ENCODE peak calls at places on chromosome 21, in nine cellular contexts. O is upper lobe of right lung; V is ascending aorta; E is mammary epithelial cell; W is cardiac muscle cell; J is stomach; N is naive thymus-derived CD4-positive, alpha-beta T cell; D is right atrium auricular region; Z is BE2C. Y is an unnamed sample. For H3K4me1 and H3K27me3, the result is how much of the 10 kb centered on the place peaks cover.

GRCh38 chr21:17463441-17463840 is 49.4 kb upstream of the CXADR start:
- DNase-seq in Z (no peak), D (no peak), E (peak), J (no peak), W (no peak), N (no peak), V (no peak), O (no peak), Y (no peak)

GRCh38 chr21:31330144-31330483 is 13.9 kb downstream of the TIAM1 start:
- DNase-seq in N (no peak), V (no peak), O (no peak), Z (no peak), J (no peak), W (no peak), E (no peak), D (no peak), Y (no peak)

GRCh38 chr21:46414965-46415275 is 43.8 kb upstream of the DIP2A start:
- DNase-seq in N (no peak), W (no peak), O (no peak), Z (no peak), E (no peak), V (no peak), J (no peak), D (no peak), Y (peak)

GRCh38 chr21:20443558-20444155 is 554.6 kb upstream of the NCAM2 start:
- DNase-seq in D (no peak), E (no peak), J (no peak), N (no peak), V (no peak), Z (no peak), O (no peak), W (peak), Y (no peak)

GRCh38 chr21:42010507-42011493 is 640 bp upstream of the ZBTB21 start:
- DNase-seq in O (peak), Z (peak), W (peak), J (no peak), N (peak), D (no peak), E (peak), V (peak), Y (peak)

GRCh38 chr21:22120616-22121266 is 1122.5 kb downstream of the NCAM2 start:
- DNase-seq in N (no peak), W (no peak), D (no peak), O (peak), V (no peak), J (no peak), Z (no peak), E (no peak), Y (no peak)

GRCh38 chr21:42307106-42307505 is 8.1 kb downstream of the TFF3 start:
- DNase-seq in W (no peak), E (no peak), O (no peak), Z (no peak), D (no peak), V (peak), J (peak), N (no peak), Y (no peak)

GRCh38 chr21:40770435-40771055 is 76.4 kb downstream of the DSCAM start:
- DNase-seq in N (no peak), V (no peak), O (no peak), E (no peak), J (no peak), W (no peak), Z (no peak), D (no peak), Y (no peak)

GRCh38 chr21:31184462-31184861 is 146.2 kb upstream of the KRTAP19-8 start:
- DNase-seq in W (no peak), V (no peak), J (no peak), N (peak), E (no peak), O (no peak), Z (no peak), D (no peak), Y (no peak)

GRCh38 chr21:24545807-24546361 is 1061.4 kb downstream of the MRPL39 start:
- DNase-seq in D (no peak), O (no peak), V (no peak), N (no peak), J (no peak), E (no peak), Z (no peak), W (no peak), Y (no peak)

GRCh38 chr21:46038871-46039397 is 57.4 kb downstream of the COL6A1 start:
- DNase-seq in D (peak), Z (no peak), O (peak), W (no peak), E (no peak), V (peak), N (no peak), J (no peak), Y (peak)

GRCh38 chr21:42818328-42818749 is 61.0 kb downstream of the WDR4 start:
- DNase-seq in N (peak), W (peak), E (peak), J (peak), V (no peak), D (peak), Z (peak), O (peak), Y (peak)

GRCh38 chr21:26055841-26056264 is 114.7 kb downstream of the APP start:
- DNase-seq in Z (no peak), O (no peak), V (no peak), N (no peak), J (no peak), D (no peak), W (no peak), E (no peak), Y (no peak)

GRCh38 chr21:41321211-41321907 is 4.8 kb downstream of the FAM3B start:
- DNase-seq in Z (no peak), V (no peak), E (no peak), D (no peak), O (no peak), N (no peak), W (no peak), J (no peak), Y (no peak)

GRCh38 chr21:31273278-31273677 is 70.8 kb downstream of the TIAM1 start:
- DNase-seq in Z (no peak), J (no peak), O (no peak), E (peak), N (no peak), W (no peak), V (no peak), D (no peak), Y (no peak)

GRCh38 chr21:43639470-43640178 is 19.7 kb downstream of the HSF2BP start:
- DNase-seq in W (no peak), Z (no peak), V (no peak), N (no peak), D (no peak), J (no peak), E (peak), O (no peak), Y (no peak)

GRCh38 chr21:39581414-39581813 is 31.3 kb upstream of the B3GALT5 start:
- DNase-seq in V (no peak), W (no peak), Z (no peak), O (no peak), N (no peak), D (no peak), E (no peak), J (no peak), Y (no peak)

GRCh38 chr21:39579734-39580332 is 32.9 kb upstream of the B3GALT5 start:
- DNase-seq in N (no peak), O (no peak), Z (no peak), D (no peak), E (no peak), W (no peak), V (no peak), J (no peak), Y (no peak)

GRCh38 chr21:39575778-39576177 is 37.0 kb upstream of the B3GALT5 start:
- DNase-seq in D (no peak), J (no peak), N (no peak), W (no peak), V (no peak), E (peak), Z (no peak), O (no peak), Y (no peak)

GRCh38 chr21:39580744-39581143 is 32.0 kb upstream of the B3GALT5 start:
- DNase-seq in N (no peak), O (no peak), Z (no peak), W (no peak), V (no peak), E (no peak), J (no peak), D (no peak), Y (no peak)

DNA sequence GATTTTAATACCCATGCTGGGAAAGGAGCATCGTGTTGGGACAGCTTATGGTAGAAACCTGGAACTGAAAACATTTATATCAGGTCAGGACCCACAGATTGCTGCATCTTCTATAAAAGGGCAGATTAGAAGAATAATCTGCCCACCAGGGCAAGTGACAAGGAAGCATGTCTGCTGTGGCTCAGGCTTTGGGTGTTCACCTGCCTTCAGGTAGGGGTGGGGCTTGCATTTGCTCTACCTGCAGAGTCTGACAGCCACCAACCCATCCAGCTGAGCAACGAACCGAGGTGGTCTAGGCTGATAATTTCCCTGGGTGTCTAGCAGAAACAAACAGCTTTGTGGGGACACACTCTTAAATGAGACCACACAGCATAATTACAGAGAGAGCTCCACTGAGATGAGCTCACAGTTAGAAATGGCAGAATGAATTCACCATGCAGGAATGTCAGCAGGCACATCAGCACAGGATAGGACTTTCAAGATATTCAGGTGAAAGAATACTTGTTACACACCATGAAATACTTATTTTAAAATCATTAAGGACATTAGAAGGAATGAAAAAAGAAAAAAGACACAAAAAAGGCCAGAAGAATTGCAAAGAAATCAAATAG is 36.1 kb upstream of the B3GALT5 start:
- DNase-seq in N (no peak), E (no peak), D (no peak), Z (no peak), O (no peak), J (no peak), V (no peak), W (no peak), Y (no peak)
- H3K4me1 ChIP-seq in N (under half), E (under half), D (under half), Z (under half), O (under half), J (under half), V (under half), W (under half), Y (under half)

GRCh38 chr21:37829447-37829846 is 86.8 kb downstream of the KCNJ6 start:
- DNase-seq in N (no peak), Z (no peak), J (peak), O (no peak), W (no peak), V (no peak), E (peak), D (no peak), Y (no peak)

GRCh38 chr21:37833301-37833700 is 83.0 kb downstream of the KCNJ6 start:
- DNase-seq in O (no peak), V (no peak), Z (no peak), W (no peak), J (no peak), N (no peak), E (no peak), D (no peak), Y (no peak)

GRCh38 chr21:37827878-37828277 is 88.4 kb downstream of the KCNJ6 start:
- DNase-seq in V (no peak), E (no peak), N (no peak), W (no peak), Z (no peak), J (no peak), O (no peak), D (no peak), Y (no peak)

GRCh38 chr21:37828515-37828914 is 87.7 kb downstream of the KCNJ6 start:
- DNase-seq in O (no peak), W (no peak), Z (no peak), J (no peak), V (no peak), N (no peak), D (no peak), E (no peak), Y (no peak)

DNA sequence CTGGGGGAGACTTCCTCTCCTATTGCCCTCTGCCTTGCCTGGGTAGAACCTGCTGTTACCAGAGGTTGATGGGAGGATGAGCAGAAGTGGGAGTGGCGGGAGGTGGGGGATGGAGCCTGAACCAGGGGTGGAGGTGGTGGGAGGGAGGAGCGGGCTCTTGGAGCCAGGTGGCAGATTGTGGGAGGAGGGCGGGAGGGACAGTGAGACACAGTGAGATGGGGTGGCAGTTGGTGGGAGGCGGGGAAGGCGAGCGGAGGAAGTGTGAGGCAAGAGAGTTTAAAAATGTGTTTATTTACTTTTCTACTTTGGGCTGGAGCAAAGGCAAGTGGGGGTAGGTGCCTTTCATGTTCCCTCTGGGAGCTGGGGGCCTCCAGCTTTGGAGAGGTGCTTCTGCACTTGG is 87.2 kb downstream of the KCNJ6 start:
- DNase-seq in E (no peak), W (no peak), J (no peak), Z (no peak), N (no peak), D (no peak), V (no peak), O (no peak), Y (no peak)
- H3K27me3 ChIP-seq in E (under half), W (under half), J (under half), Z (under half), N (under half), D (under half), V (under half), O (under half), Y (under half)

GRCh38 chr21:15804247-15804985 is 74.6 kb downstream of the USP25 start:
- DNase-seq in V (no peak), E (no peak), Z (no peak), W (no peak), J (no peak), D (no peak), N (no peak), O (no peak), Y (no peak)
- H3K4me1 ChIP-seq in V (under half), E (under half), Z (under half), W (under half), J (under half), D (under half), N (under half), O (under half), Y (half or more)

GRCh38 chr21:32411366-32412161 is 942 bp upstream of the EVA1C start:
- DNase-seq in E (peak), D (peak), J (peak), W (peak), O (peak), Z (no peak), V (peak), N (peak), Y (peak)

GRCh38 chr21:32414579-32415358 is 2.3 kb downstream of the EVA1C start:
- DNase-seq in N (no peak), V (no peak), O (no peak), J (no peak), D (no peak), W (no peak), E (peak), Z (no peak), Y (no peak)

GRCh38 chr21:32412162-32412997 is at the start of gene EVA1C:
- DNase-seq in D (no peak), Z (peak), W (peak), V (peak), N (peak), J (peak), E (peak), O (peak), Y (peak)

GRCh38 chr21:32413697-32414578 is 1.4 kb downstream of the EVA1C start:
- DNase-seq in O (peak), D (no peak), Z (no peak), V (no peak), E (peak), J (no peak), W (no peak), N (no peak), Y (no peak)

DNA sequence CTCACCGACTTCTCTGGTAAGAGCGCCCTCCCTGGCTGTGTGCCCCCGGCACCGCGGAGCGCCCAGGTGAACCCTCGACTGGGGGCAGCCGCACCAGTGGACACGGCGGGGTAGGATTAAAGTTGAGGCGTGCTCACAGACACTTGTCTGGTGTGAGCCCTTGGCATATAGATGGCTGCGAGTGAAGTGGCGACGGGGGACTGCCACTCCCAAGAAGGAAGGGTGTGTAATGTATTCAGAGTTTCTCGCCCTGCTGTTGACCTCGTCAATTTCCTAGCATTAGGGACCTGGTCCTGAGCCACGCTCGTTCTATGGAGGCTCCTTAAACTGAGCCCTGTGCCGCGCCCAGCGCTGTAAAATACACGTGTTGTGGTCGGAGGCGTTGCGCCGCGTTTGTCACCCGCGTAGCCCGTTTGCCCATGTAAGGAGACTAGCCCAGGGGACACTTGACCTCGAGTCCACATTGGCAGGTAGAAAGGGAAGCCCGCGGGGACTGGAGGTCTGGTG is 545 bp downstream of the EVA1C start:
- DNase-seq in J (peak), W (no peak), Z (no peak), V (peak), D (peak), E (no peak), N (peak), O (peak), Y (peak)
- H3K27me3 ChIP-seq in J (under half), W (half or more), Z (under half), V (under half), D (under half), E (under half), N (under half), O (under half), Y (under half)

GRCh38 chr21:33115586-33116541 is 45.9 kb downstream of the OLIG1 start:
- DNase-seq in Z (no peak), D (no peak), J (no peak), V (no peak), E (no peak), O (no peak), N (no peak), W (no peak), Y (no peak)

GRCh38 chr21:33112670-33113596 is 43.0 kb downstream of the OLIG1 start:
- DNase-seq in Z (no peak), J (no peak), N (no peak), E (no peak), O (no peak), W (no peak), D (no peak), V (no peak), Y (no peak)

GRCh38 chr21:33114276-33114675 is 44.3 kb downstream of the OLIG1 start:
- DNase-seq in O (no peak), W (no peak), D (no peak), E (no peak), J (no peak), N (no peak), Z (no peak), V (no peak), Y (no peak)

GRCh38 chr21:33116669-33117267 is 46.8 kb downstream of the OLIG1 start:
- DNase-seq in D (no peak), W (no peak), E (no peak), Z (no peak), O (no peak), V (no peak), J (no peak), N (peak), Y (no peak)

DNA sequence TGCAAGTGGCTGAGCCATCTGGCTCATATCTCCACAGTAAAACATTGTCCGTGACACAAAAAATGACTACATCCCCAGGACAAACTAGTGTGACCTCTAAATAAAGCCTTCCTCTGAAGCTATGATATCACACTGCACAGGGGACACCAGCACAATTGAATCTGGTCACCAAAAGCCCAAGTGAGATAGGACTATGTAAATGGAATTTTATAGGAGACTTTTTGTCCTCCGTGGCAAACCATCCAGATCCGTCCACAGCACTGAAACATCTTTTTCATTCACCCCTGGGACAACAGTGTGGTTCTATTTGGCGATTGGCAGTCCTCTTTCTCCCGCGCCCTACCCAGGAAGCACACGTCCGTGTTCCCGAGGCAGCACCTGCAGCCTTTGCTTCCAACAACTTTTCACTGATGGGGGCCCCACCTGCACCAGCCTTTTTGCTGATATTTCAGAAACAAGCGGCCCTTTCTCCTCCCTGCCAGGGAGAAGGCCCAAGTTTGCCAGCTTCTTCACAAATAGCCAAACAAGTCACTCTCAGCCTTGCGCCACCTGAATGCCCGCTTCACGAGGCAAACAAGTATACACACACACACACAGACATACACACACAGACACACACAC is 47.4 kb downstream of the OLIG1 start:
- DNase-seq in W (no peak), O (no peak), J (no peak), D (no peak), N (no peak), Z (no peak), E (no peak), V (no peak), Y (no peak)
- H3K4me1 ChIP-seq in W (under half), O (under half), J (under half), D (under half), N (under half), Z (under half), E (under half), V (under half), Y (under half)

GRCh38 chr21:36694041-36694515 is 4.8 kb upstream of the SIM2 start:
- DNase-seq in O (no peak), J (no peak), D (no peak), V (no peak), E (no peak), Z (no peak), W (no peak), N (no peak), Y (no peak)
- H3K27me3 ChIP-seq in O (half or more), J (under half), D (half or more), V (half or more), E (half or more), Z (half or more), W (half or more), N (under half), Y (half or more)

GRCh38 chr21:29185633-29186032 is 55.2 kb downstream of the MAP3K7CL start:
- DNase-seq in J (no peak), Z (no peak), W (no peak), O (no peak), E (no peak), D (no peak), N (no peak), V (no peak), Y (no peak)

GRCh38 chr21:29185172-29185571 is 54.7 kb downstream of the MAP3K7CL start:
- DNase-seq in J (no peak), N (no peak), Z (no peak), D (no peak), O (no peak), E (no peak), W (no peak), V (no peak), Y (no peak)

GRCh38 chr21:29186246-29186645 is 55.8 kb downstream of the MAP3K7CL start:
- DNase-seq in E (no peak), N (no peak), D (no peak), V (no peak), J (no peak), W (no peak), Z (no peak), O (no peak), Y (no peak)

GRCh38 chr21:29189358-29189757 is 58.9 kb downstream of the MAP3K7CL start:
- DNase-seq in D (no peak), J (no peak), N (no peak), O (no peak), E (no peak), W (no peak), V (no peak), Z (no peak), Y (no peak)

DNA sequence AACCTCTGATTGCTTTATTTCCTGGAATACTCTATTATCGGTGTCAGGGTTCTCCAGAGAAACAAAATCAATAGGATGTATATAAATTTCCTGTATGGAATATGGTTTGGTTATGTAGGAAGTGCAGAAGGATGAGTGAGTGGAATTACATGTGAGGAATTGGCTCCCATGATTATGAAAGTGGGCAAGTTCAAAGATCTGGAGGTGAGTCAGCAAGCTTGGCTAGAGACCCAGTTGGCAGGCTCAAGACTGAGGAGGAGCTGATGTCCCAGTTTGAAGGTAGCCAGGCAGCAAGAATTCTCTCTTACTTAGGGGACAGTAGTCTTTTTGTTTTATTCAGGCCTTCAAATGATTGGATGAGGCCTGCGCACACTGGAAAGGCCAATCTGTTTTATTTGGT is 57.5 kb downstream of the MAP3K7CL start:
- DNase-seq in J (no peak), O (no peak), W (no peak), D (no peak), V (no peak), N (no peak), E (peak), Z (no peak), Y (peak)
- H3K4me1 ChIP-seq in J (under half), O (under half), W (under half), D (under half), V (under half), N (under half), E (under half), Z (under half), Y (under half)

Y was measured in psoas muscle.